ENCODE peak calls at places on chromosome 17, in four cellular contexts. L is IMR-90, Y is mesendoderm, X is H1. C is an unnamed sample.

GRCh38 chr17:75693500-75694481 is 26.7 kb downstream of the SAP30BP start:
- DNase-seq in L (peak), Y (peak), X (no peak), C (peak)

GRCh38 chr17:39920218-39921210 is 2.1 kb upstream of the GSDMB start:
- DNase-seq in L (no peak), Y (no peak), X (no peak), C (no peak)

GRCh38 chr17:74190154-74190553 is 13.3 kb upstream of the RPL38 start:
- DNase-seq in L (peak), Y (peak), X (no peak), C (no peak)

GRCh38 chr17:78981010-78981888 is 1.5 kb upstream of the LGALS3BP start:
- DNase-seq in L (no peak), Y (no peak), X (no peak), C (no peak)

GRCh38 chr17:9907131-9907530 is 2.1 kb upstream of the RCVRN start:
- DNase-seq in L (no peak), Y (no peak), X (no peak), C (no peak)

GRCh38 chr17:28675980-28676379 is 14.0 kb downstream of the SUPT6H start:
- DNase-seq in L (no peak), Y (peak), X (no peak), C (no peak)

GRCh38 chr17:67601897-67602296 is 115.8 kb upstream of the NOL11 start:
- DNase-seq in L (no peak), Y (no peak), X (no peak), C (no peak)

GRCh38 chr17:39531252-39531651 is 70.0 kb downstream of the CDK12 start:
- DNase-seq in L (no peak), Y (no peak), X (no peak), C (no peak)

GRCh38 chr17:227581-228222 is 46.3 kb upstream of the DOC2B start:
- DNase-seq in L (no peak), Y (no peak), X (no peak), C (no peak)

DNA sequence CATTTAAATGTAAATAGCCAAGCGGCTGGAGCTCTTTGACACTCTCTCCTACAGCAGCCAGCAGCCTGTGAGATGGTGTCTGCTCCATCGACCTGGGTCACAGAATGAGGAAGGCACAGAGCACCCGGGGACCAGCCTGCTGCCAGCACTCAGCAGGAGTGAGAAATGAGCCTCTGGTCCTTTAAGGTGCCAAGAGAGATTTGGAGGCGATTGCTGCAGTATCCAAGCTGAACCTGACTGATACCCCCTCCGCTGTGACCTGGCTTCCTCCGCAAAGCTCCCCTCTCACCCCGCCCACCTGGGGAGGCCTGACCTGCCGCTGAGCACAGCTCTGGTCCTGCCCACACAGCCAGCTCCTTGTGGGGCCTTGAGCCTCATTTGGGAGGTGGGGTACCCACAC is 7.7 kb downstream of the ATP2A3 start:
- DNase-seq in L (no peak), Y (no peak), X (no peak), C (no peak)
- H2BK5ac ChIP-seq in L (no peak), Y (no peak), X (peak), C (no peak)

DNA sequence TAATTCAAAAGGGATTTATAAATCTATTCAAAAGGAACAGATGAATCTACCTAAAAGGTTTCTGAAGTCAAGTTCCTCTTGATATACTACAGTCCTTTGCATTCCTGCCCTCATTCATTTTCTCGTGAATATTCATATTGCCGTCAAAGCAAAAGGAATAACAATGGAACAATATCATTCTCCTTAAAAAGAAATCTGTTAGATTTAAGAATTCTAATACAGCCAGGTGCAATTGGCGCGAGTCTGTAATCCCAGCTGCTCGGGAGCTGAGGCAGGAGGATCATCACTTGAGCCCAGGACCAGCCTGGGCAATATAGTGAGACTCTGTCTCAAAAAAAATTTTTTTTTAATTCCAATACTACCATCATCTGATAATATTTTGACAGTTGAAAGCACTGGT is 130.3 kb downstream of the BRIP1 start:
- DNase-seq in L (no peak), Y (no peak), X (no peak), C (no peak)
- H2BK5ac ChIP-seq in L (no peak), Y (no peak), X (no peak), C (no peak)

GRCh38 chr17:6575596-6575988 is 19.2 kb upstream of the PITPNM3 start:
- DNase-seq in L (no peak), Y (no peak), X (no peak), C (no peak)
- H2BK5ac ChIP-seq in L (peak), Y (no peak), X (no peak), C (no peak)

DNA sequence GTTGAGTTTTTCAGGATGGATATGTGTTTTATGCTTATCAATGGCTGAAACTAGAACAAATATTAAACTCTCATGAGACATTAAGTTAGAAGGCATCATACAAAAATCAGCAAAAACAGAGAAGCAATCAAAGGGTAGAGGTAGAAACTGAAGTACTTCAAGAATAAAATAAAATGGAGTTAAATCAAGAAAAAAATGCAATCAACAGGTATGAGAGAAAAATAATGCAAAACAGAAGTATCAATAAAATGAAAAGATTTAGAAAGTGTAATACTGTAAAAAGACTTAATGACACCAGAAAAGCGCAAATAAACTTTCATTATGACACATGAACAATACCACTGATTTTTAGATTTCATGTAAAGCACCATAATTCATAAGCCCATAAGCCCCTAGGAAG is 112.3 kb downstream of the SKAP1 start:
- DNase-seq in L (no peak), Y (no peak), X (no peak), C (no peak)
- H2BK5ac ChIP-seq in L (no peak), Y (no peak), X (no peak), C (no peak)

GRCh38 chr17:57666198-57666870 is 78.8 kb downstream of the CCDC182 start:
- DNase-seq in L (no peak), Y (no peak), X (peak), C (no peak)

GRCh38 chr17:57668332-57668731 is 76.8 kb downstream of the CCDC182 start:
- DNase-seq in L (no peak), Y (no peak), X (peak), C (no peak)

GRCh38 chr17:57666946-57667345 is 78.2 kb downstream of the CCDC182 start:
- DNase-seq in L (no peak), Y (no peak), X (peak), C (no peak)

GRCh38 chr17:57665696-57666095 is 79.4 kb downstream of the CCDC182 start:
- DNase-seq in L (no peak), Y (no peak), X (no peak), C (no peak)

GRCh38 chr17:57667461-57667923 is 77.6 kb downstream of the CCDC182 start:
- DNase-seq in L (no peak), Y (no peak), X (peak), C (no peak)
- H2BK5ac ChIP-seq in L (no peak), Y (no peak), X (no peak), C (no peak)

C was measured in neuronal stem cell.